ENCODE peak calls at places on chromosomes 16 and 17, in four cellular contexts. C is choroid plexus epithelial cell, U is body of pancreas, R is sigmoid colon. O is an unnamed sample.

GRCh38 chr16:23395732-23396131 is 57.3 kb downstream of the COG7 start:
- DNase-seq in C (no peak), U (no peak), R (no peak), O (no peak)

GRCh38 chr17:42240201-42240600 is 36.0 kb downstream of the STAT5B start:
- DNase-seq in C (no peak), U (no peak), R (no peak), O (no peak)

GRCh38 chr16:73813523-73813922 is 483.1 kb upstream of the PSMD7 start:
- DNase-seq in C (no peak), U (no peak), R (no peak), O (no peak)

GRCh38 chr17:31226373-31226772 is 70.7 kb downstream of the OMG start:
- DNase-seq in C (no peak), U (no peak), R (no peak), O (no peak)

GRCh38 chr17:29835438-29836351 is 94.3 kb downstream of the SSH2 start:
- DNase-seq in C (peak), U (no peak), R (no peak), O (peak)

GRCh38 chr16:10619271-10619849 is 39.0 kb upstream of the EMP2 start:
- DNase-seq in C (no peak), U (peak), R (peak), O (peak)

GRCh38 chr17:30422171-30422570 is 43.4 kb downstream of the CPD start:
- DNase-seq in C (no peak), U (no peak), R (no peak), O (no peak)

GRCh38 chr16:64615647-64616280 is 506.1 kb downstream of the CDH11 start:
- DNase-seq in C (peak), U (no peak), R (no peak), O (peak)

GRCh38 chr17:10125761-10126553 is 72.4 kb downstream of the GAS7 start:
- DNase-seq in C (no peak), U (no peak), R (no peak), O (no peak)

GRCh38 chr17:83115202-83115651 is 35.8 kb downstream of the METRNL start:
- DNase-seq in C (no peak), U (no peak), R (peak), O (no peak)

GRCh38 chr17:81898029-81898866 is 3.8 kb upstream of the NPB start:
- DNase-seq in C (peak), U (no peak), R (no peak), O (peak)

GRCh38 chr16:1470543-1471251 is 4.1 kb downstream of the CLCN7 start:
- DNase-seq in C (peak), U (no peak), R (no peak), O (no peak)

GRCh38 chr17:70048020-70048419 is 27.0 kb upstream of the KCNJ16 start:
- DNase-seq in C (no peak), U (no peak), R (no peak), O (no peak)

GRCh38 chr16:10923146-10923649 is 19.1 kb downstream of the DEXI start:
- DNase-seq in C (no peak), U (no peak), R (no peak), O (no peak)

GRCh38 chr17:78252111-78252634 is 20.7 kb downstream of the TMEM235 start:
- DNase-seq in C (no peak), U (no peak), R (peak), O (no peak)

GRCh38 chr16:17364319-17365210 is 106.2 kb downstream of the XYLT1 start:
- DNase-seq in C (peak), U (no peak), R (no peak), O (no peak)

GRCh38 chr16:85871756-85872155 is 27.2 kb upstream of the IRF8 start:
- DNase-seq in C (no peak), U (no peak), R (no peak), O (peak)

GRCh38 chr17:38454528-38454927 is 26.3 kb downstream of the ARHGAP23 start:
- DNase-seq in C (peak), U (peak), R (peak), O (peak)

GRCh38 chr17:50042211-50042610 is 13.7 kb upstream of the ITGA3 start:
- DNase-seq in C (no peak), U (no peak), R (no peak), O (no peak)

GRCh38 chr17:74516561-74516960 is 14.7 kb downstream of the CD300LB start:
- DNase-seq in C (no peak), U (no peak), R (no peak), O (no peak)

GRCh38 chr16:88132836-88133506 is 181.7 kb downstream of the BANP start:
- DNase-seq in C (no peak), U (no peak), R (no peak), O (no peak)

GRCh38 chr17:42413464-42414040 is 9.5 kb downstream of the CAVIN1 start:
- DNase-seq in C (no peak), U (no peak), R (no peak), O (no peak)

GRCh38 chr16:8113843-8114242 is 476.5 kb downstream of the TMEM114 start:
- DNase-seq in C (no peak), U (no peak), R (no peak), O (no peak)

GRCh38 chr16:85699628-85700027 is 10.9 kb upstream of the GINS2 start:
- DNase-seq in C (peak), U (no peak), R (no peak), O (peak)

GRCh38 chr17:59121901-59122480 is 15.3 kb upstream of the TRIM37 start:
- DNase-seq in C (no peak), U (no peak), R (no peak), O (peak)

GRCh38 chr16:87806246-87806607 is 40.4 kb upstream of the KLHDC4 start:
- DNase-seq in C (peak), U (no peak), R (no peak), O (peak)

DNA sequence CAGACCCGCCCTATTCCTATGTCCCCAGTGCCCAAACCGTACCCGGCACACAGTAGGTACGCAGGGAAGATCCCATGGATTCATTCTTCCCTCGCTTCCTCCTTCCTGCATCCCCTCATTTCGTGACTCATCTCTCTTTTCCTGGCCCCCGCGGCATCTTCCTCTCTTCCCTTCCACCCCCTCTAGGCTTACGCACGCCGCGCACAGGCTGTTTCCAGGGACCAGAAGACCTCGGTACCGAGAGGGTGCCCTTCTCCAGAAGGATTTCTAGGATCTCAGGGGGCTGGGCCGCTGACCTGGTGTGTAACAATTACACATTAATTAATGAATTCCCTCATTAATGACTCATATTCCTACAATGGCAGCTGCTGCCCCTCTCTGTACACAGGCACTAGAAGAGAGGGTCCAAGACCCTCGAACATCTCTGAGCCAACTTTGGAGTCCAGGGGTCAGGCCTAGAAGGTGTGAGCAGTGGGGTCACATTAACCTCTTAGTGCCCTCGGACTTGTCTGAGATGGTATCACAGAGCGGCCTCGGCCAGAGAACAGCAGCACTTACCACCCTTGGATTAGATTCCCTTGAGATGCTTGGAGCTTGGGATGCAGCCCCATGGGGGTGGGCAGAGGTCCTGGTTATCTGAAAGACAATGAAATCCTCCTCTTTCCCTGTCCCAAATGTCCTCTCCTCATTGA is 16.8 kb upstream of the PLLP start:
- DNase-seq in C (no peak), U (no peak), R (peak), O (no peak)
- H3K4me3 ChIP-seq in C (no peak), U (no peak), R (no peak), O (no peak)

GRCh38 chr16:30185141-30185682 is 1.8 kb downstream of the CORO1A start:
- DNase-seq in C (no peak), U (peak), R (peak), O (no peak)

GRCh38 chr16:30185683-30186421 is 2.5 kb downstream of the CORO1A start:
- DNase-seq in C (no peak), U (peak), R (peak), O (no peak)

GRCh38 chr16:30183961-30184429 is 593 bp downstream of the CORO1A start:
- DNase-seq in C (no peak), U (peak), R (peak), O (no peak)

GRCh38 chr16:30184430-30185140 is 1.2 kb downstream of the CORO1A start:
- DNase-seq in C (peak), U (peak), R (peak), O (peak)

GRCh38 chr16:30183236-30183960 is at the start of gene CORO1A:
- DNase-seq in C (peak), U (peak), R (peak), O (peak)
- TF ChIP-seq CTCF in C (no peak), U (no peak), R (no peak), O (no peak)

DNA sequence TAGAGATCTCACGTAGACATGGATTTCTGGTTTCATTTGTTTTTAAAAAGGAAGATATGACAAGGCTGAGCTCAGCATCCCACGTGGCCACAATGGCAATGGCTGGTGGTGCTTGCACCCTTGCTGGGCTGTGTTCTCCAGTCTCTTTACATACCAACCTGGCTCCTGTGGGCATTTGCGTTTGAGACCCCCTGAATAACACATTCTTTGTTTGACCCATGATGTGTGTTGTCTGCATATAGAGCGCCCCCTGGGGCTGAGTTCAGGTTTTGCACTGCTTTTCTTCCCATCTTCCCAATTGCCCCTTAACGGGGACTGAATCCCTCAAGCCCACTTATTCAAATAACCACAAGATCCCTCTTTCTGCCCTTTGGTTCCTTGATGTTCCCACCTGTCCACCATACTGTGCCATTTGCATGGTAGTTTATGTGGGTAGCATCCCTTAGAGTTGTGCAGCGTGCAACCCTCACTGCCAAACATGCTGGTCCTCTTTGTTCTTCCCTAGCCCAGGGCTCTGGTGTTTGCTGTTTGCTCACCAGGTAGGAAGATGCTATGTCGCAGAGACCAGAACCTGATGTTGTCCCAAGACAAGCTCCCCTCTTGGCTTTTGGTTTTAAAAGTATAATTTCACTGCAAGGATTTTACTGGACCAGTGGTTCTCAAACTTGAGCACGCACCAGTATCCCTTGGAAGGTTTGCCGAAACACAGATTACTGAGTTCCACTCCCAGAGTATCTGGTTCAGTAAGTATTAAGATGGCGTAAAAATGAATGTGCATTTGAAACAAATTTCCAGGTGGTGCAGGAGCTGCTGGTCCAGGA is 38.5 kb upstream of the NKD1 start:
- DNase-seq in C (peak), U (peak), R (no peak), O (peak)
- H3K4me3 ChIP-seq in C (no peak), U (no peak), R (no peak), O (no peak)

DNA sequence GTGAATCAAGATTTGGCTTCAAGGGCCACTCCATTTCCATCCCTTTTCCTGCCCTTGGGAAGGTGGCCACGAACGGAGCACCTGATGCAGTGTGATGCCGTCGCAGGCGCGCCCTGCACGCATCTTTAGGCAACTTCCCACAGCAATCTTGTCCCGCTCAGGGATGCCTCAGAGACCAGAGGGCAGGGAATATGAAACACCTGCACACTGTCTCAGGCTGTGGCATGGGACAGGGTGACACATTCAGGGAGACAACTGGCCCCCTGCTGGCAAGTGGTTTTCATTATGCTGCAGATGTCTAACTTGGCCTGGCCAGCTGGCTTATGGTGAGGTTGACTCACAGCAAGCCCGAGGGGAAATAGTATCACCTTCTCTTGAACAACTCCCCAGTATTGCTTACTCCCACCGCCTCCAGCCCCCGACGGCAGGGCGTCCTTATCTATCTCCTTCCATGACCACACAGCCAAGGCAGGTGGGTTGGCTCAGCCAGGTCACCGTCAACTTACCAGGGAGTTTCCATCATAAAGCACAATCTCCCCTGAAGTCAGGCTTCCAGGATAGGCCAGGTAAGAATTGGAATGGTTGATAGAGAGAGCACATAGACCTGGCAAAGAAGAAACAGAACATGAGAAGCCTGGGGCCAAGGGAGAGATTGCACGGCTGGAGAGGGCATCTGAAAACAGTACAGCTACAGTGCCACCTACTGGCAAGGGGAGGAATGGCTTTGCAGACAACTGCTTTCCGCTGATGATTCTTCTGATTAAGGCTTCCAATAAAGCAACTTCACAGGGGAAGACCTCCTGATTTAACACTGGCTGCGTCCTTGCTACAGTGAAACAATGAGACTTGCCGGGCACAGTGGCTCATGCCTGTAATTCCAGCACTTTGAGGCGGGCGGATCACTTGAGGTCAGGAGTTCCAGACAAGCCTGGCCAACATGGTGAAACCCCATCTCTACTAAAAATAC is 21.1 kb downstream of the WIPI1 start:
- DNase-seq in C (peak), U (peak), R (peak), O (peak)
- TF ChIP-seq CTCF in C (peak), U (peak), R (peak), O (peak)

O was measured in epithelial cell of esophagus.